ENCODE peak calls at places on chromosomes 13 and 19, in five cellular contexts. One of them, this sample, is unnamed.

GRCh38 chr19:1313695-1314613 is 28.3 kb downstream of the EFNA2 start:
- DNase-seq in stimulated activated CD8-positive, alpha-beta memory T cell treated with anti-CD3 and anti-CD28 coated beads, Interleukin-15, amount 100 ng/mL, for 48 hours: no peak
- DNase-seq in epithelial cell of esophagus: peak; percentile 51
- DNase-seq in mesothelial cell of epicardium: no peak
- DNase-seq in PC-3: no peak
- DNase-seq in this sample: no peak

GRCh38 chr13:85864963-85865530 is 65.8 kb upstream of the SLITRK6 start:
- DNase-seq in stimulated activated CD8-positive, alpha-beta memory T cell treated with anti-CD3 and anti-CD28 coated beads, Interleukin-15, amount 100 ng/mL, for 48 hours: no peak
- DNase-seq in epithelial cell of esophagus: peak; percentile 49
- DNase-seq in mesothelial cell of epicardium: no peak
- DNase-seq in PC-3: peak; percentile 52
- DNase-seq in this sample: no peak

GRCh38 chr19:39765091-39766076 is 13.3 kb upstream of the LEUTX start:
- DNase-seq in stimulated activated CD8-positive, alpha-beta memory T cell treated with anti-CD3 and anti-CD28 coated beads, Interleukin-15, amount 100 ng/mL, for 48 hours: no peak
- DNase-seq in epithelial cell of esophagus: peak; percentile 45
- DNase-seq in mesothelial cell of epicardium: no peak
- DNase-seq in PC-3: peak; percentile 57
- DNase-seq in this sample: no peak

GRCh38 chr13:35724480-35724879 is 248.0 kb upstream of the MAB21L1 start:
- DNase-seq in stimulated activated CD8-positive, alpha-beta memory T cell treated with anti-CD3 and anti-CD28 coated beads, Interleukin-15, amount 100 ng/mL, for 48 hours: no peak
- DNase-seq in epithelial cell of esophagus: no peak
- DNase-seq in mesothelial cell of epicardium: no peak
- DNase-seq in PC-3: no peak
- DNase-seq in this sample: no peak

GRCh38 chr13:42101821-42102580 is 53.6 kb downstream of the DGKH start:
- DNase-seq in stimulated activated CD8-positive, alpha-beta memory T cell treated with anti-CD3 and anti-CD28 coated beads, Interleukin-15, amount 100 ng/mL, for 48 hours: no peak
- DNase-seq in epithelial cell of esophagus: no peak
- DNase-seq in mesothelial cell of epicardium: no peak
- DNase-seq in PC-3: no peak
- DNase-seq in this sample: no peak

GRCh38 chr19:16714702-16715294 is 4.8 kb upstream of the NWD1 start:
- DNase-seq in stimulated activated CD8-positive, alpha-beta memory T cell treated with anti-CD3 and anti-CD28 coated beads, Interleukin-15, amount 100 ng/mL, for 48 hours: peak; percentile 9
- DNase-seq in epithelial cell of esophagus: peak; percentile 64
- DNase-seq in mesothelial cell of epicardium: no peak
- DNase-seq in PC-3: peak; percentile 69
- DNase-seq in this sample: no peak

GRCh38 chr19:33641956-33642498 is 20.3 kb downstream of the CHST8 start:
- DNase-seq in stimulated activated CD8-positive, alpha-beta memory T cell treated with anti-CD3 and anti-CD28 coated beads, Interleukin-15, amount 100 ng/mL, for 48 hours: no peak
- DNase-seq in epithelial cell of esophagus: no peak
- DNase-seq in mesothelial cell of epicardium: no peak
- DNase-seq in PC-3: no peak
- DNase-seq in this sample: no peak

GRCh38 chr19:18349524-18350128 is 9.2 kb downstream of the PGPEP1 start:
- DNase-seq in stimulated activated CD8-positive, alpha-beta memory T cell treated with anti-CD3 and anti-CD28 coated beads, Interleukin-15, amount 100 ng/mL, for 48 hours: no peak
- DNase-seq in epithelial cell of esophagus: peak; percentile 67
- DNase-seq in mesothelial cell of epicardium: no peak
- DNase-seq in PC-3: peak; percentile 79
- DNase-seq in this sample: peak; percentile 61

GRCh38 chr19:17406039-17406886 is 833 bp upstream of the BST2 start:
- DNase-seq in stimulated activated CD8-positive, alpha-beta memory T cell treated with anti-CD3 and anti-CD28 coated beads, Interleukin-15, amount 100 ng/mL, for 48 hours: no peak
- DNase-seq in epithelial cell of esophagus: no peak
- DNase-seq in mesothelial cell of epicardium: no peak
- DNase-seq in PC-3: no peak
- DNase-seq in this sample: no peak

GRCh38 chr19:16040642-16041041 is 35.7 kb upstream of the TPM4 start:
- DNase-seq in stimulated activated CD8-positive, alpha-beta memory T cell treated with anti-CD3 and anti-CD28 coated beads, Interleukin-15, amount 100 ng/mL, for 48 hours: no peak
- DNase-seq in epithelial cell of esophagus: peak; percentile 52
- DNase-seq in mesothelial cell of epicardium: no peak
- DNase-seq in PC-3: no peak
- DNase-seq in this sample: no peak

GRCh38 chr13:74529968-74530367 is 395.8 kb upstream of the KLF12 start:
- DNase-seq in stimulated activated CD8-positive, alpha-beta memory T cell treated with anti-CD3 and anti-CD28 coated beads, Interleukin-15, amount 100 ng/mL, for 48 hours: no peak
- DNase-seq in epithelial cell of esophagus: no peak
- DNase-seq in mesothelial cell of epicardium: no peak
- DNase-seq in PC-3: no peak
- DNase-seq in this sample: no peak

GRCh38 chr19:52570005-52570861 is at the start of gene ZNF701:
- DNase-seq in stimulated activated CD8-positive, alpha-beta memory T cell treated with anti-CD3 and anti-CD28 coated beads, Interleukin-15, amount 100 ng/mL, for 48 hours: peak; percentile 87
- DNase-seq in epithelial cell of esophagus: peak; percentile 93
- DNase-seq in mesothelial cell of epicardium: peak; percentile 91
- DNase-seq in PC-3: peak; percentile 90
- DNase-seq in this sample: peak; percentile 93

GRCh38 chr19:16363133-16363851 is 38.7 kb downstream of the KLF2 start:
- DNase-seq in stimulated activated CD8-positive, alpha-beta memory T cell treated with anti-CD3 and anti-CD28 coated beads, Interleukin-15, amount 100 ng/mL, for 48 hours: no peak
- DNase-seq in epithelial cell of esophagus: peak; percentile 47
- DNase-seq in mesothelial cell of epicardium: no peak
- DNase-seq in PC-3: no peak
- DNase-seq in this sample: peak; percentile 66

GRCh38 chr13:62014299-62014698 is 598.6 kb upstream of the PCDH20 start:
- DNase-seq in stimulated activated CD8-positive, alpha-beta memory T cell treated with anti-CD3 and anti-CD28 coated beads, Interleukin-15, amount 100 ng/mL, for 48 hours: no peak
- DNase-seq in epithelial cell of esophagus: peak; percentile 25
- DNase-seq in mesothelial cell of epicardium: no peak
- DNase-seq in PC-3: peak; percentile 54
- DNase-seq in this sample: no peak

GRCh38 chr13:80011448-80012212 is 329.3 kb downstream of the SPRY2 start:
- DNase-seq in stimulated activated CD8-positive, alpha-beta memory T cell treated with anti-CD3 and anti-CD28 coated beads, Interleukin-15, amount 100 ng/mL, for 48 hours: no peak
- DNase-seq in epithelial cell of esophagus: no peak
- DNase-seq in mesothelial cell of epicardium: no peak
- DNase-seq in PC-3: no peak
- DNase-seq in this sample: no peak